ENCODE peak calls at places on chromosomes 6 and 20, in four cellular contexts. G, E, X and A are unnamed samples.
A peak's percentile ranks its signal among the peaks of the same experiment; 100 is the strongest.

GRCh38 chr6:13517116-13517515 is 29.7 kb upstream of the GFOD1 start:
- DNase-seq in G (no peak), E (no peak), X (peak; percentile 45), A (no peak)

GRCh38 chr6:16136536-16137450 is 7.9 kb downstream of the MYLIP start:
- DNase-seq in G (peak; percentile 37), E (peak; percentile 40), X (peak; percentile 64), A (peak; percentile 13)

GRCh38 chr20:51750037-51750769 is 18.0 kb downstream of the ATP9A start:
- DNase-seq in G (peak; percentile 80), E (peak; percentile 87), X (peak; percentile 94), A (peak; percentile 56)

GRCh38 chr6:80541186-80541585 is 434.7 kb downstream of the BCKDHB start:
- DNase-seq in G (no peak), E (no peak), X (no peak), A (no peak)

GRCh38 chr6:80271074-80271473 is 164.6 kb downstream of the BCKDHB start:
- DNase-seq in G (no peak), E (no peak), X (no peak), A (no peak)

GRCh38 chr20:53940883-53941546 is 129.4 kb downstream of the BCAS1 start:
- DNase-seq in G (no peak), E (no peak), X (peak; percentile 92), A (no peak)

GRCh38 chr6:75946146-75946831 is 126.2 kb downstream of the IMPG1 start:
- DNase-seq in G (no peak), E (no peak), X (no peak), A (no peak)

GRCh38 chr6:125779924-125780539 is 10.7 kb upstream of the NCOA7 start:
- DNase-seq in G (peak; percentile 72), E (peak; percentile 85), X (peak; percentile 96), A (peak; percentile 86)

GRCh38 chr20:1876217-1876921 is 18.8 kb upstream of the SIRPA start:
- DNase-seq in G (no peak), E (no peak), X (no peak), A (no peak)

GRCh38 chr6:158414900-158415299 is 102.6 kb downstream of the TULP4 start:
- DNase-seq in G (no peak), E (no peak), X (no peak), A (no peak)

GRCh38 chr6:29739882-29740261 is 16.6 kb downstream of the HLA-F start:
- DNase-seq in G (no peak), E (no peak), X (no peak), A (no peak)

GRCh38 chr6:90409700-90410099 is 113.1 kb upstream of the BACH2 start:
- DNase-seq in G (no peak), E (no peak), X (no peak), A (no peak)

GRCh38 chr20:62355527-62356142 is 11.5 kb downstream of the LAMA5 start:
- DNase-seq in G (no peak), E (no peak), X (peak; percentile 11), A (no peak)

GRCh38 chr6:27772261-27773001 is 139.8 kb downstream of the OR2B2 start:
- DNase-seq in G (peak; percentile 91), E (peak; percentile 89), X (peak; percentile 77), A (peak; percentile 81)
- H3K4me3 ChIP-seq in G (no peak overlapping the region), E (no peak overlapping the region), X (no peak overlapping the region), A (no peak overlapping the region)

DNA sequence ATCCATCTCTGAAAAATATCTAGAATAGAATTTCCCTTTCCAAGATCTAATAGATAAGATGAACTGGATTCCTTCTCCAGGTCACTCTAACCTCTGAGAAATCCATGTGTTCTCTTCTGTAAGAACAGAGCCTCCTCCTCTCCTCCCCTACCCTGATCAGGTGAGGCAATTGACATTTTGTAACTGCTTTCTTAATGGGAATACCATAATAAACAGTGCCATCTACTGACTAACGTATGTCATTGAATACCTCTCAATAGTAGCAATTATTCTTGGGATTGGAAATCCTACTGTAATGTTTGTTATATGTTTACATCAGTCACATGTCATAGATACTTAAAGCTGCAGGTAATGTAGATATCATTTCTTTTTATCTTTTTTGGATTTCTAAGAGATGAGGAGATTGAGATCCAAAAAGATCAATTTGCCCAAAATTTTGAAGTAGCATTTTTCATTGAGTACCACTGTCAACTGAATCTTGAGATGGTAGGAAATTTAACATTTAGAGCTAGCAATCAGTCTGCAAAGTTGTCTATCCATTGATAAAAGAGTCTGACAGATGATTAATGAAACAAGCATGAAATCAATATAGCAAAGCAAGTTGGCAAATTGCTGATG is 365.8 kb upstream of the HSF2 start:
- DNase-seq in G (no peak), E (no peak), X (peak; percentile 69), A (peak; percentile 14)
- TF ChIP-seq POLR2AphosphoS5 in G (no peak), E (no peak), X (no peak), A (peak; percentile 74)

GRCh38 chr6:40387127-40387870 is 199.9 kb downstream of the LRFN2 start:
- DNase-seq in G (no peak), E (no peak), X (no peak), A (no peak)
- H3K27ac ChIP-seq in G (no peak overlapping the region), E (no peak overlapping the region), X (no peak overlapping the region), A (no peak overlapping the region)

GRCh38 chr6:166174031-166174430 is 6.4 kb upstream of the TBXT start:
- DNase-seq in G (no peak), E (no peak), X (no peak), A (no peak)

GRCh38 chr6:166172546-166172945 is 4.9 kb upstream of the TBXT start:
- DNase-seq in G (no peak), E (no peak), X (no peak), A (no peak)

GRCh38 chr6:166169549-166170421 is 2.1 kb upstream of the TBXT start:
- DNase-seq in G (no peak), E (no peak), X (no peak), A (no peak)

GRCh38 chr6:166176106-166176505 is 8.5 kb upstream of the TBXT start:
- DNase-seq in G (no peak), E (no peak), X (no peak), A (no peak)

GRCh38 chr6:166173292-166173951 is 5.8 kb upstream of the TBXT start:
- DNase-seq in G (peak; percentile 72), E (peak; percentile 40), X (no peak), A (no peak)
- H3K4me3 ChIP-seq in G (no peak overlapping the region), E (no peak overlapping the region), X (no peak overlapping the region), A (no peak overlapping the region)

GRCh38 chr6:37074053-37074827 is 68.8 kb downstream of the FGD2 start:
- DNase-seq in G (no peak), E (no peak), X (no peak), A (no peak)

GRCh38 chr6:37077459-37078296 is 72.2 kb downstream of the FGD2 start:
- DNase-seq in G (peak; percentile 38), E (peak; percentile 42), X (no peak), A (peak; percentile 14)

GRCh38 chr6:37081042-37081607 is 75.7 kb downstream of the FGD2 start:
- DNase-seq in G (no peak), E (no peak), X (no peak), A (no peak)

GRCh38 chr6:37082390-37082789 is 76.9 kb downstream of the FGD2 start:
- DNase-seq in G (no peak), E (no peak), X (no peak), A (no peak)

GRCh38 chr6:37078814-37079213 is 73.4 kb downstream of the FGD2 start:
- DNase-seq in G (no peak), E (no peak), X (no peak), A (no peak)
- TF ChIP-seq POLR2AphosphoS5 in G (no peak), E (no peak), X (no peak), A (no peak)

GRCh38 chr6:87154641-87155271 is 609 bp upstream of the ZNF292 start:
- DNase-seq in G (no peak), E (no peak), X (no peak), A (no peak)

GRCh38 chr6:87155272-87155919 is at the start of gene ZNF292:
- DNase-seq in G (peak; percentile 98), E (peak; percentile 97), X (peak; percentile 98), A (peak; percentile 96)

GRCh38 chr6:87151471-87151785 is 3.9 kb upstream of the ZNF292 start:
- DNase-seq in G (no peak), E (no peak), X (no peak), A (no peak)

GRCh38 chr6:87152528-87152950 is 2.8 kb upstream of the ZNF292 start:
- DNase-seq in G (no peak), E (no peak), X (no peak), A (no peak)

GRCh38 chr6:87151786-87152527 is 3.4 kb upstream of the ZNF292 start:
- DNase-seq in G (peak; percentile 66), E (peak; percentile 69), X (peak; percentile 51), A (peak; percentile 43)
- H3K27ac ChIP-seq in G (peak overlapping the region; percentile 90), E (peak overlapping the region; percentile 90), X (no peak overlapping the region), A (peak overlapping the region; percentile 85)

GRCh38 chr6:26552205-26552604 is 14.0 kb downstream of the HMGN4 start:
- DNase-seq in G (no peak), E (no peak), X (no peak), A (no peak)
- H3K4me3 ChIP-seq in G (no peak overlapping the region), E (no peak overlapping the region), X (no peak overlapping the region), A (no peak overlapping the region)